ENCODE peak calls at places on chromosomes 1 and 21, in eight cellular contexts. V, K, X, D, J, H, E and U are unnamed samples.

GRCh38 chr1:37705399-37705798 is 13.1 kb downstream of the CDCA8 start:
- DNase-seq in V (no peak), K (no peak), X (no peak), D (no peak), J (no peak), H (no peak), E (no peak), U (no peak)

GRCh38 chr1:93042134-93042821 is 36.8 kb upstream of the MTF2 start:
- DNase-seq in V (peak), K (no peak), X (no peak), D (no peak), J (peak), H (no peak), E (no peak), U (no peak)

GRCh38 chr1:11759791-11760190 is 2.2 kb upstream of the C1orf167 start:
- DNase-seq in V (no peak), K (no peak), X (no peak), D (no peak), J (no peak), H (no peak), E (no peak), U (no peak)

GRCh38 chr1:229318056-229318455 is 24.8 kb downstream of the CCSAP start:
- DNase-seq in V (no peak), K (no peak), X (no peak), D (no peak), J (no peak), H (no peak), E (no peak), U (no peak)

GRCh38 chr1:165886193-165886592 is 58.8 kb downstream of the UCK2 start:
- DNase-seq in V (no peak), K (no peak), X (no peak), D (no peak), J (no peak), H (no peak), E (no peak), U (no peak)

GRCh38 chr1:206079130-206079529 is 26.2 kb downstream of the RHEX start:
- DNase-seq in V (no peak), K (no peak), X (no peak), D (no peak), J (no peak), H (no peak), E (no peak), U (no peak)

GRCh38 chr1:110798691-110799256 is 74.2 kb upstream of the CD53 start:
- DNase-seq in V (no peak), K (no peak), X (no peak), D (no peak), J (no peak), H (no peak), E (no peak), U (no peak)

GRCh38 chr1:172298146-172298545 is 122.3 kb upstream of the C1orf105 start:
- DNase-seq in V (no peak), K (no peak), X (no peak), D (no peak), J (no peak), H (no peak), E (no peak), U (no peak)

GRCh38 chr1:247962911-247963588 is 2.0 kb upstream of the OR2AK2 start:
- DNase-seq in V (no peak), K (no peak), X (no peak), D (no peak), J (no peak), H (no peak), E (no peak), U (no peak)

GRCh38 chr1:186985889-186986491 is 157.2 kb downstream of the PLA2G4A start:
- DNase-seq in V (no peak), K (no peak), X (no peak), D (no peak), J (peak), H (no peak), E (no peak), U (peak)

GRCh38 chr1:24932284-24932683 is 2.2 kb upstream of the RUNX3 start:
- DNase-seq in V (peak), K (peak), X (peak), D (peak), J (peak), H (peak), E (no peak), U (peak)

GRCh38 chr1:75519626-75520025 is 91.3 kb downstream of the SLC44A5 start:
- DNase-seq in V (no peak), K (no peak), X (no peak), D (no peak), J (no peak), H (no peak), E (no peak), U (no peak)

GRCh38 chr1:3736131-3736561 is 16.1 kb upstream of the CCDC27 start:
- DNase-seq in V (no peak), K (no peak), X (no peak), D (no peak), J (no peak), H (no peak), E (no peak), U (no peak)

GRCh38 chr1:213986020-213986924 is 1.5 kb upstream of the PROX1 start:
- DNase-seq in V (no peak), K (no peak), X (no peak), D (no peak), J (no peak), H (no peak), E (no peak), U (no peak)

GRCh38 chr1:888297-888696 is 35.4 kb upstream of the SAMD11 start:
- DNase-seq in V (no peak), K (no peak), X (no peak), D (no peak), J (no peak), H (no peak), E (no peak), U (no peak)

GRCh38 chr1:34779962-34780361 is 1.1 kb upstream of the GJB3 start:
- DNase-seq in V (no peak), K (no peak), X (no peak), D (no peak), J (no peak), H (no peak), E (no peak), U (no peak)

GRCh38 chr1:22854688-22855565 is 117.7 kb downstream of the LACTBL1 start:
- DNase-seq in V (no peak), K (no peak), X (no peak), D (no peak), J (no peak), H (no peak), E (no peak), U (no peak)

GRCh38 chr1:103156966-103157365 is 48.6 kb upstream of the COL11A1 start:
- DNase-seq in V (no peak), K (no peak), X (no peak), D (no peak), J (no peak), H (no peak), E (no peak), U (no peak)

GRCh38 chr21:29237110-29238051 is 61.3 kb upstream of the BACH1 start:
- DNase-seq in V (no peak), K (no peak), X (peak), D (no peak), J (no peak), H (no peak), E (no peak), U (no peak)

GRCh38 chr1:111392460-111392945 is 35.0 kb downstream of the OVGP1 start:
- DNase-seq in V (no peak), K (no peak), X (no peak), D (no peak), J (no peak), H (no peak), E (no peak), U (no peak)

GRCh38 chr1:6294868-6295556 is 34.1 kb upstream of the GPR153 start:
- DNase-seq in V (no peak), K (no peak), X (no peak), D (no peak), J (no peak), H (no peak), E (no peak), U (no peak)

GRCh38 chr1:15305366-15305765 is 58.3 kb downstream of the FHAD1 start:
- DNase-seq in V (no peak), K (no peak), X (no peak), D (no peak), J (no peak), H (no peak), E (no peak), U (no peak)